ENCODE peak calls at places on chromosomes 12 and 14, in eight cellular contexts. I, Y, B, C, F, K, O and P are unnamed samples.

GRCh38 chr12:69389836-69390235 is 30.3 kb downstream of the YEATS4 start:
- DNase-seq in I (no peak), K (no peak), F (no peak), O (no peak), Y (no peak), B (peak; percentile 15), C (no peak), P (no peak)

GRCh38 chr12:2306012-2306411 is 253.2 kb downstream of the CACNA1C start:
- DNase-seq in F (no peak), I (no peak), O (no peak), K (no peak), C (no peak), Y (no peak), B (no peak), P (no peak)

GRCh38 chr12:130026608-130027176 is 122.9 kb upstream of the TMEM132D start:
- DNase-seq in B (peak; percentile 62), O (peak; percentile 60), C (peak; percentile 37), Y (peak; percentile 78), I (no peak), F (peak; percentile 55), K (peak; percentile 11), P (no peak)

GRCh38 chr14:89266754-89267153 is 150.3 kb downstream of the FOXN3 start:
- DNase-seq in B (no peak), Y (no peak), I (no peak), C (no peak), F (no peak), O (no peak), K (no peak), P (no peak)

GRCh38 chr14:98177551-98177950 is 1094.4 kb downstream of the BCL11B start:
- DNase-seq in F (no peak), B (no peak), K (no peak), O (no peak), C (no peak), Y (no peak), I (no peak), P (no peak)

GRCh38 chr12:132740313-132740646 is 21.4 kb downstream of the ANKLE2 start:
- DNase-seq in B (no peak), O (no peak), C (no peak), F (no peak), K (no peak), Y (no peak), I (no peak), P (no peak)

GRCh38 chr14:69056389-69056788 is 77.3 kb upstream of the ACTN1 start:
- DNase-seq in F (no peak), Y (no peak), O (no peak), K (no peak), C (no peak), B (no peak), I (peak; percentile 77), P (no peak)

GRCh38 chr12:4763549-4763948 is 43.3 kb downstream of the GALNT8 start:
- DNase-seq in C (no peak), I (peak; percentile 62), Y (peak; percentile 88), O (peak; percentile 76), B (no peak), K (no peak), F (peak; percentile 8), P (no peak)

GRCh38 chr14:51931308-51931707 is 58.0 kb upstream of the RTRAF start:
- DNase-seq in Y (no peak), B (no peak), F (no peak), O (no peak), K (no peak), I (no peak), C (no peak), P (no peak)

GRCh38 chr14:94545131-94545841 is 16.0 kb upstream of the SERPINA4 start:
- DNase-seq in I (no peak), C (no peak), O (no peak), K (no peak), Y (no peak), F (no peak), B (no peak), P (no peak)

GRCh38 chr14:93998871-93999403 is 1.8 kb downstream of the CCDC197 start:
- DNase-seq in O (no peak), B (no peak), K (no peak), I (no peak), F (no peak), C (no peak), Y (no peak), P (no peak)

GRCh38 chr12:97359291-97359690 is 103.3 kb upstream of the RMST start:
- DNase-seq in K (no peak), F (no peak), I (no peak), O (no peak), B (no peak), C (no peak), Y (no peak), P (no peak)

GRCh38 chr12:86663691-86664090 is 407.5 kb upstream of the MGAT4C start:
- DNase-seq in I (no peak), B (peak; percentile 30), K (no peak), Y (no peak), F (no peak), C (no peak), O (peak; percentile 34), P (no peak)

GRCh38 chr14:52461721-52462120 is 90.6 kb downstream of the TXNDC16 start:
- DNase-seq in B (no peak), O (no peak), Y (no peak), F (no peak), C (no peak), K (no peak), I (no peak), P (no peak)

GRCh38 chr14:33782923-33783322 is 168.0 kb downstream of the EGLN3 start:
- DNase-seq in K (no peak), Y (no peak), O (no peak), F (no peak), B (no peak), C (no peak), I (no peak), P (no peak)

GRCh38 chr14:92401561-92401960 is 78.6 kb downstream of the SLC24A4 start:
- DNase-seq in K (no peak), O (peak; percentile 56), C (no peak), Y (no peak), F (no peak), B (no peak), I (no peak), P (no peak)

GRCh38 chr12:117090816-117091711 is 8.2 kb downstream of the TESC start:
- DNase-seq in Y (no peak), F (no peak), I (no peak), B (no peak), O (no peak), K (no peak), C (no peak), P (no peak)

GRCh38 chr12:124162151-124163110 is 132.5 kb upstream of the RFLNA start:
- DNase-seq in O (no peak), K (no peak), I (no peak), Y (no peak), F (no peak), C (no peak), B (peak; percentile 20), P (no peak)

GRCh38 chr14:55684956-55685584 is 105.1 kb downstream of the KTN1 start:
- DNase-seq in I (no peak), K (no peak), Y (no peak), O (no peak), F (no peak), C (no peak), B (no peak), P (no peak)

GRCh38 chr12:120846721-120847120 is 57.4 kb downstream of the SPPL3 start:
- DNase-seq in C (no peak), Y (no peak), F (no peak), B (no peak), K (no peak), I (no peak), O (no peak), P (no peak)

GRCh38 chr12:104890463-104891096 is 67.5 kb downstream of the SLC41A2 start:
- DNase-seq in B (no peak), Y (no peak), F (no peak), I (no peak), C (no peak), K (no peak), O (no peak), P (no peak)

GRCh38 chr12:33156042-33156441 is 259.5 kb upstream of the PKP2 start:
- DNase-seq in K (no peak), B (no peak), F (no peak), O (no peak), C (no peak), I (no peak), Y (no peak), P (no peak)

DNA sequence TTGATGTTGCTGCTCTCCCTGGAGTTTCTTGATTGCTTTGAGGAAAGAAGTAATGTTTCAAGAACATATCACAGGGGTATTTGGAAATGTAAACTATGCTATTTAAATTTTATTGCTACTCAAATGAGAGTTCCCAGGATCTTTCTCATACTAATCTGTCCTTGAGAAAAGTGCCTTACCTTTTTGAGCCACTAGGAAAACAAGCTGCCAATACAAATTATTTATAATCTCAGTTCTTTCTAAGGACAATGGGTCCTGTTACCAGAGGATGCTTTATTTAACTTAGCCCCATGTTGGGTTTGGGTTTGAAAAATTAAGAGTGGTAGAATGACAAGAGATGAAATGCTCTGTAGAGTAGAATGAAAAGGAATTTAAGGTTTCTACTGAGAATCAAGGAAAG is 258.2 kb upstream of the PRKD1 start:
- DNase-seq in O (no peak), F (no peak), B (no peak), K (no peak), Y (no peak), I (no peak), C (no peak), P (no peak)
- TF ChIP-seq CTCF in O (no peak), F (peak; percentile 47), B (peak; percentile 21), K (no peak), Y (no peak), I (no peak), C (peak; percentile 38), P (no peak)

GRCh38 chr14:31934767-31935266 is 142.3 kb upstream of the ARHGAP5 start:
- DNase-seq in O (peak; percentile 70), F (peak; percentile 18), Y (no peak), K (peak; percentile 58), B (peak; percentile 76), C (no peak), I (peak; percentile 78), P (no peak)
- TF ChIP-seq CTCF in O (peak; percentile 68), F (peak; percentile 58), Y (peak; percentile 16), K (peak; percentile 25), B (peak; percentile 76), C (peak; percentile 48), I (peak; percentile 61), P (no peak)

GRCh38 chr12:55425954-55426353 is at the start of gene OR6C76:
- DNase-seq in B (no peak), Y (no peak), K (no peak), C (no peak), F (no peak), I (no peak), O (no peak), P (no peak)
- TF ChIP-seq CTCF in B (no peak), Y (no peak), K (no peak), C (no peak), F (no peak), I (no peak), O (no peak), P (no peak)

DNA sequence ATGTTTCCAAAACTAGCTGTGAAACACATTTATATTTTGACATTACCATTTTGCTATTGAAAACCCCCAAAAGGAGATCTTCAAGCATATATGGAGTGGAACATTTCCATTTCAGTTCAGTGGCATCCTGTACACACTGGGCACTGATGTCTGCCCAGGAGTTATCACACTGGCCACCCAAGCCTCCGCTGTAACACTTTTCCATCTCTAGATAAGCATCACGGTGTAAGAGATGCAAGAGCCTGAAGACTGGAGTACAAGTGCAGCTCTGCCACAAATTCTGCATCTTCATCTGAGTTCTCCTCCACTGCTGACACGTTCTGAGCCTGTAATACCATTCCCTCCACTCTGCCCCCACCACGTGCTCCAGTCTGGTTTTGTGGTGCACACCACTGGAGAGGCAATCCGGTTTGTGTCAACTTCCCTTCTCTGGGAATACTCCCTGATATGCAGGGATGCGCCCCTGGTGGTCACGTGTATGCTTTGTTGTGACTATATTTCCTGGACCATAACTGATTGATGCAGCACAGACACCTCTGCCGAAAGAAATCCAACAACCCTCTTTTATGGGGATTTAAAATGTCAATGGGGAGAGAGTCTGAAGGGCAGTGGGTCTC is 12.7 kb downstream of the SPTLC2 start:
- DNase-seq in K (peak; percentile 39), B (no peak), O (no peak), C (no peak), I (peak; percentile 66), F (no peak), Y (no peak), P (no peak)
- TF ChIP-seq CTCF in K (no peak), B (peak; percentile 18), O (peak; percentile 46), C (peak; percentile 27), I (peak; percentile 26), F (peak; percentile 54), Y (no peak), P (no peak)